ENCODE peak calls at places on chromosomes 6 and 20, in nine cellular contexts. One of them, this sample, is unnamed.

GRCh38 chr6:110270166-110270565 is 88.0 kb downstream of the METTL24 start:
- DNase-seq in NCI-H460: no peak
- DNase-seq in mesendoderm: peak
- DNase-seq in psoas muscle: no peak
- DNase-seq in substantia nigra: no peak
- DNase-seq in AG08395: peak
- DNase-seq in AG04449: no peak
- DNase-seq in NCI-H2107: no peak
- DNase-seq in left cardiac atrium: no peak
- DNase-seq in this sample: no peak

GRCh38 chr6:77313595-77313994 is 149.7 kb downstream of the HTR1B start:
- DNase-seq in AG04449: no peak
- DNase-seq in NCI-H460: no peak
- DNase-seq in substantia nigra: no peak
- DNase-seq in psoas muscle: no peak
- DNase-seq in NCI-H2107: no peak
- DNase-seq in mesendoderm: no peak
- DNase-seq in left cardiac atrium: no peak
- DNase-seq in AG08395: no peak
- DNase-seq in this sample: no peak

GRCh38 chr6:82013561-82014275 is 233.8 kb downstream of the IBTK start:
- DNase-seq in psoas muscle: no peak
- DNase-seq in AG08395: peak
- DNase-seq in AG04449: no peak
- DNase-seq in mesendoderm: no peak
- DNase-seq in NCI-H460: no peak
- DNase-seq in left cardiac atrium: no peak
- DNase-seq in substantia nigra: no peak
- DNase-seq in NCI-H2107: no peak
- DNase-seq in this sample: no peak

GRCh38 chr20:44489223-44489622 is 13.5 kb downstream of the TTPAL start:
- DNase-seq in NCI-H460: no peak
- DNase-seq in psoas muscle: no peak
- DNase-seq in substantia nigra: no peak
- DNase-seq in left cardiac atrium: no peak
- DNase-seq in NCI-H2107: no peak
- DNase-seq in mesendoderm: no peak
- DNase-seq in AG08395: no peak
- DNase-seq in AG04449: no peak
- DNase-seq in this sample: no peak

GRCh38 chr6:81985191-81985590 is 232.7 kb upstream of the TENT5A start:
- DNase-seq in mesendoderm: no peak
- DNase-seq in left cardiac atrium: no peak
- DNase-seq in AG04449: no peak
- DNase-seq in NCI-H2107: no peak
- DNase-seq in AG08395: no peak
- DNase-seq in substantia nigra: no peak
- DNase-seq in psoas muscle: no peak
- DNase-seq in NCI-H460: no peak
- DNase-seq in this sample: no peak

GRCh38 chr6:149919834-149920225 is 3.1 kb downstream of the RAET1G start:
- DNase-seq in NCI-H460: no peak
- DNase-seq in mesendoderm: no peak
- DNase-seq in psoas muscle: peak
- DNase-seq in AG08395: no peak
- DNase-seq in substantia nigra: no peak
- DNase-seq in AG04449: no peak
- DNase-seq in NCI-H2107: no peak
- DNase-seq in left cardiac atrium: no peak
- DNase-seq in this sample: no peak

GRCh38 chr6:26240157-26240980 is 124.6 kb upstream of the BTN3A2 start:
- DNase-seq in mesendoderm: peak
- DNase-seq in AG04449: no peak
- DNase-seq in substantia nigra: no peak
- DNase-seq in NCI-H2107: no peak
- DNase-seq in AG08395: peak
- DNase-seq in NCI-H460: no peak
- DNase-seq in left cardiac atrium: peak
- DNase-seq in psoas muscle: no peak
- DNase-seq in this sample: peak

GRCh38 chr6:3822747-3823445 is 26.3 kb upstream of the FAM50B start:
- DNase-seq in NCI-H460: no peak
- DNase-seq in psoas muscle: no peak
- DNase-seq in left cardiac atrium: no peak
- DNase-seq in AG08395: no peak
- DNase-seq in substantia nigra: no peak
- DNase-seq in NCI-H2107: no peak
- DNase-seq in AG04449: no peak
- DNase-seq in mesendoderm: no peak
- DNase-seq in this sample: no peak

This sample was measured in GM04503.